ENCODE peak calls at places on chromosome 3, in four cellular contexts. L is HFFc6; M is CD8-positive, alpha-beta T cell; P is GM12865. E is an unnamed sample.

GRCh38 chr3:59802045-59802444 is 752.2 kb upstream of the CFAP20DC start:
- DNase-seq in L (no peak), M (no peak), P (no peak), E (no peak)

GRCh38 chr3:50290116-50290745 is 2.0 kb downstream of the IFRD2 start:
- DNase-seq in L (no peak), M (no peak), P (no peak), E (no peak)

GRCh38 chr3:78736863-78737262 is 1030.9 kb downstream of the ROBO1 start:
- DNase-seq in L (no peak), M (no peak), P (peak; percentile 77), E (no peak)

GRCh38 chr3:71890356-71890931 is 105.5 kb upstream of the PROK2 start:
- DNase-seq in L (no peak), M (no peak), P (no peak), E (no peak)

GRCh38 chr3:48070030-48070429 is 53.8 kb upstream of the MAP4 start:
- DNase-seq in L (no peak), M (no peak), P (no peak), E (no peak)

GRCh38 chr3:176767385-176767784 is 429.9 kb downstream of the TBL1XR1 start:
- DNase-seq in L (no peak), M (no peak), P (no peak), E (no peak)

GRCh38 chr3:58528629-58529028 is 8.4 kb downstream of the ACOX2 start:
- DNase-seq in L (peak; percentile 15), M (no peak), P (no peak), E (no peak)

GRCh38 chr3:175728566-175728965 is 869.4 kb downstream of the NAALADL2 start:
- DNase-seq in L (no peak), M (no peak), P (no peak), E (no peak)

GRCh38 chr3:141894524-141895176 is 18.2 kb downstream of the ATP1B3 start:
- DNase-seq in L (peak; percentile 82), M (no peak), P (no peak), E (no peak)

GRCh38 chr3:46393554-46394434 is 13.1 kb downstream of the CCR5AS start:
- DNase-seq in L (no peak), M (no peak), P (peak; percentile 57), E (no peak)

GRCh38 chr3:137714551-137714950 is 49.6 kb upstream of the SOX14 start:
- DNase-seq in L (no peak), M (no peak), P (no peak), E (no peak)

GRCh38 chr3:137709011-137709601 is 55.0 kb upstream of the SOX14 start:
- DNase-seq in L (no peak), M (no peak), P (peak; percentile 27), E (no peak)
- TF ChIP-seq CTCF in L (no peak), M (no peak), P (peak; percentile 46), E (no peak)

GRCh38 chr3:160112996-160113395 is 112.2 kb upstream of the C3orf80 start:
- DNase-seq in L (no peak), M (no peak), P (no peak), E (no peak)
- TF ChIP-seq CTCF in L (no peak), M (no peak), P (no peak), E (no peak)

DNA sequence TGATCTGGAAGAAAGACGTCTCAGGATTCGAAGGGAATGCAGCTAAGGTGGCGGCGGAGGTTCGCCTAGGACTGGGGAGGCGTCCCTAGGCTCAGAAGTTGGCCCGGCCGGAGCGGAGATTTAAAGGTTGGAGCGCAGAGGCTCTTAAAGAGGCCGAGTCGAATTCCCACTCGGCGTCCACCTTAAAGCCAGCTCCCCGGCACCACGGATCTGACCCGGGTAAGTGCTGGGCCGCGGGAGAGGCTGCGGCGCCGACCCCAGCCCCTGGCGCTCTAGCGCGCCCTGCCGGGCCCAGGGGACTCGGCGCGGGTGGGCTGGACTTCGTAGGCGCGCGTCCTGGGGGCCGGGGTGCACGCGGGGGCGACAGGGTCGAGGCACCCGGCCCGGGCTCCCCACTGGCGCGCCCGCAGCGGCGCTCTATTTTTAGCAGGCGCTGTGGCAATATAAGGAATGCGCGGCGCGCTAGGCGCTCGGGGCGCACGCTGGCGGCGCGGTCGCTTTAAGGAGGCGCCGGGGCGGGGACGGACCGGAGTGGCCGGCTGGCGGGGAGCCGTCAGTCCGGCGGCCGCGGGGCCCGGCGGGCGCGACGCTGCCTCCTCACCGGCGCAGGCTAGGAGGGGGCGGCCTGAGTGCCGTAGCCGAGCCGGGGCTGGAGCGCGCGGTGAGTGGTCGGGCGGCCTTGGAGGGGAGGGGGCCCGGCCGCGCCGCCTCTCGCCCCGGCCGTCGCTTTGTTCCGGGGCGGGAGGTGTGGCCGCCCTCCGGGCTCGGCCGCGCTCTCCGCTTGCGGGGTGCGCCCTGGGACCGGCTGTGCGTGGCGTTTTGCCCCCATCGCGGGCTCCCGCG is at the start of gene MRAS:
- DNase-seq in L (peak; percentile 71), M (no peak), P (no peak), E (no peak)
- TF ChIP-seq CTCF in L (peak; percentile 70), M (peak; percentile 16), P (no peak), E (no peak)

GRCh38 chr3:24496529-24497482 is 2.2 kb upstream of the THRB start:
- DNase-seq in L (peak; percentile 2), M (no peak), P (peak; percentile 40), E (peak; percentile 20)
- TF ChIP-seq CTCF in L (peak; percentile 44), M (no peak), P (peak; percentile 46), E (no peak)

DNA sequence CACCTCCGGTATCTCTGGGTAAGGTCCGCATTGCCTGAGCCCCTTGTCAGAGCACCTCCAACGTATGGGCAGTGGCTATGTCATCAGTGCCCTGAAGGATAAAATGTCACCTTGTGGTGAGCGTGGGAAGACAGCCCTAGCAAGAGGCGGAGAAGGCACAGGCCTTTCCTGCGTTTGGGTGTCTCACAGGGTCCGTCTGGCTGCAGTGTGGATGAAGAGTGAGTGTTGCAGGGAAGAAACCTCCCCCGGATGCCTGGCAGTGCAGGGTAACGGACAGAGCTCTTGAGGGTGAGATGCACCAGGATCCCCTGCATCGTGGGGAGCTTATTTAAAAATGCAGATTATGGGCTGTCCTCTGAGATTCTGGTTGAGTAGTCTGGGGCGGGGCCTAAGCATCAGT is 68.4 kb downstream of the FAM43A start:
- DNase-seq in L (no peak), M (no peak), P (no peak), E (peak; percentile 3)
- TF ChIP-seq CTCF in L (no peak), M (no peak), P (no peak), E (no peak)

DNA sequence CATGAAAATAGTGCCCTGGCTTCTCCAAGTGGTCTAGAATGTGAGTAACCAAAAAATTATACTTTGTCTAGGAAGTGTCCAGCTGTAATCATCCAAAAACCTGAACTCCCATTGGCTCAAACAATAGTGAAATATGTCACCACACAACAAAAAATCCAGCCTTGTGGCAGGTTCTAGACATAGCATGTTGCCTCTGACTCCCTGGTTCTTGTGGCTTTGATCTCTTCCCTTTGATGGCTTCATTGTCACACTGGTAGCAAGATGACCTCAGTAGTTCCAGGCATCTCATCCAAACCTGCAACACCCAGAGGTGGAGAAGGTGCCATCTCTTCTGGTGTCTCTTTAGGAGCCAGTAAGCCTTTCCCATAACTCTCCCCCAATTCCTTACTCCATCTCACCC is 74.7 kb downstream of the CMSS1 start:
- DNase-seq in L (no peak), M (no peak), P (no peak), E (no peak)
- TF ChIP-seq CTCF in L (peak; percentile 41), M (no peak), P (no peak), E (no peak)

GRCh38 chr3:187019542-187020072 is 89.3 kb downstream of the ST6GAL1 start:
- DNase-seq in L (no peak), M (no peak), P (no peak), E (no peak)
- TF ChIP-seq CTCF in L (no peak), M (no peak), P (peak; percentile 6), E (no peak)

DNA sequence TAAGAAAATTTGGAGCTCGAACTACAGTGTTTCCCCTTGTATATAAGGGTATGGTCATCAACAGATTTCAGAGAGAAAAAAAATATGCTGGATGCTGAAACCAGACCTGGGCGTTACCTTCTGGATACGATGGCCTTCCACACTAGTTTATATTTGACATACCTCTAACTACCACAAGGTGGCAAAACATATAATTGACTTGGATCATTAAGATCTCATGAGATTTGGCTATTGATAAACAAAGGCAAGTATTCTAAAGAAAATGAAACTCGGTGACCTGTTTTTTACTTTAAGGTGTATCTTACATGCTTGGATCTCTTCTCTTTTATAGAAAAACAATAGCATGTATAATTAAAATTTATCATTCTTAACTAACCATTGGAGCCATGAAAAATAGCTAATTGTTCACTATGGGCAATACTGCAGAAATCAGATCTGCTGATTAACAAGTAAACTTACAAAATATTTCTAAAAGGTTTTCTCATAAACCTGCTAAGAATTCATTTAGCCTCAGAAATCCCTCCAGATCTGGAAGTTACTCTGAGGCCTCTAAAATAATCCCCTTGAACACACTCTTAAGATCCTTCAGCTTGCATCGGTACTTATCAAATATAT is 300.6 kb upstream of the KCNH8 start:
- DNase-seq in L (no peak), M (no peak), P (peak; percentile 17), E (no peak)
- TF ChIP-seq CTCF in L (peak; percentile 27), M (peak; percentile 45), P (peak; percentile 30), E (no peak)

GRCh38 chr3:42031808-42032475 is 59.2 kb upstream of the TRAK1 start:
- DNase-seq in L (peak; percentile 41), M (no peak), P (no peak), E (no peak)
- TF ChIP-seq CTCF in L (no peak), M (no peak), P (no peak), E (no peak)

E was measured in activated B cell treated with CpG ODN at 0.5 μM for 24 hours.